ENCODE peak calls at places on chromosomes 4 and X, in seven cellular contexts. L is H9, V is mesendoderm, F is mesenchymal stem cell, E is IMR-90, P is H1, U is trophoblast cell. M is an unnamed sample.

GRCh38 chrX:145821291-145821897 is 3.8 kb downstream of the SLITRK2 start:
- DNase-seq in L (peak), V (peak), F (no peak), E (no peak), P (peak), U (no peak), M (no peak)

GRCh38 chr4:675036-675804 is 878 bp downstream of the MYL5 start:
- DNase-seq in L (peak), V (no peak), F (no peak), E (no peak), P (no peak), U (no peak), M (no peak)

GRCh38 chrX:20477836-20478532 is 211.3 kb upstream of the RPS6KA3 start:
- DNase-seq in L (no peak), V (no peak), F (no peak), E (no peak), P (no peak), U (no peak), M (no peak)

GRCh38 chr4:25575581-25575980 is 80.1 kb upstream of the SLC34A2 start:
- DNase-seq in L (no peak), V (no peak), F (no peak), E (no peak), P (no peak), U (no peak), M (no peak)

GRCh38 chr4:62210521-62210920 is 1010.4 kb downstream of the ADGRL3 start:
- DNase-seq in L (no peak), V (no peak), F (peak), E (no peak), P (no peak), U (no peak), M (no peak)

GRCh38 chr4:73912191-73912590 is 43.0 kb downstream of the CXCL1 start:
- DNase-seq in L (no peak), V (no peak), F (peak), E (no peak), P (no peak), U (no peak), M (no peak)

GRCh38 chrX:103817502-103817901 is 14.6 kb downstream of the RAB9B start:
- DNase-seq in L (no peak), V (peak), F (peak), E (peak), P (no peak), U (peak), M (peak)

GRCh38 chrX:104113237-104113965 is 1.1 kb downstream of the ZCCHC18 start:
- DNase-seq in L (peak), V (peak), F (peak), E (peak), P (peak), U (no peak), M (peak)

GRCh38 chr4:143404555-143404954 is 67.9 kb downstream of the GAB1 start:
- DNase-seq in L (no peak), V (no peak), F (no peak), E (no peak), P (no peak), U (no peak), M (no peak)

GRCh38 chrX:13023526-13024469 is 20.6 kb downstream of the FAM9C start:
- DNase-seq in L (no peak), V (no peak), F (no peak), E (no peak), P (no peak), U (no peak), M (no peak)

GRCh38 chr4:129926936-129927335 is 831.0 kb downstream of the C4orf33 start:
- DNase-seq in L (no peak), V (peak), F (no peak), E (no peak), P (no peak), U (no peak), M (no peak)

GRCh38 chrX:23403849-23404248 is 69.2 kb downstream of the PTCHD1 start:
- DNase-seq in L (no peak), V (peak), F (no peak), E (no peak), P (no peak), U (no peak), M (no peak)

GRCh38 chr4:89753601-89754066 is 83.3 kb downstream of the SNCA start:
- DNase-seq in L (no peak), V (peak), F (peak), E (peak), P (no peak), U (peak), M (no peak)

GRCh38 chr4:84803121-84803520 is 163.4 kb downstream of the WDFY3 start:
- DNase-seq in L (no peak), V (no peak), F (no peak), E (no peak), P (no peak), U (no peak), M (no peak)
- H3K4ac ChIP-seq in L (no peak), V (no peak), F (no peak), E (no peak), P (no peak), U (no peak), M (no peak)

DNA sequence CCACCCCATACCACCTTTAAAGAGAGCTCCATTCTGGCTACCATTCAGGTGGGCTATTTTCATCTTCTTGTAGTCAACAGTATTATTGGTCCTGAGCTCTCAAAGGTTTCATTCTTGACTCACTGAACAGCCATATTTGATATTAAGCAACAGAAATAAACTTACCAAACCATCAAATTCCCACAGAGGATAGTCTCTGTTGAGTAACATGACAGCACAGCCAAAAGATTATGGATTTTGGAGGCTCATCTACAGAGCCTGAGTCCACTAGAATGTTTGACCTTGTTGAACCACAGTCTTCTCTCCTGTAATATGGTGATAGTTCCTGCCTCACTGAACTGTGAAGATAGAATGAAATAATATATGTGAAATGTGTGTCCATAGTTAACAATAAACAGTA is 276.3 kb upstream of the LDB2 start:
- DNase-seq in L (no peak), V (no peak), F (no peak), E (no peak), P (no peak), U (no peak), M (no peak)
- H3K4ac ChIP-seq in L (no peak), V (no peak), F (no peak), E (no peak), P (no peak), U (no peak), M (no peak)

GRCh38 chr4:7031526-7032449 is 11.4 kb upstream of the TADA2B start:
- DNase-seq in L (no peak), V (no peak), F (peak), E (no peak), P (no peak), U (no peak), M (no peak)
- H3K4ac ChIP-seq in L (no peak), V (no peak), F (no peak), E (no peak), P (no peak), U (no peak), M (no peak)

GRCh38 chr4:170097681-170098080 is 7.9 kb upstream of the AADAT start:
- DNase-seq in L (no peak), V (no peak), F (no peak), E (no peak), P (no peak), U (no peak), M (no peak)

GRCh38 chr4:170106899-170107298 is 17.1 kb upstream of the AADAT start:
- DNase-seq in L (no peak), V (peak), F (no peak), E (no peak), P (no peak), U (no peak), M (no peak)

DNA sequence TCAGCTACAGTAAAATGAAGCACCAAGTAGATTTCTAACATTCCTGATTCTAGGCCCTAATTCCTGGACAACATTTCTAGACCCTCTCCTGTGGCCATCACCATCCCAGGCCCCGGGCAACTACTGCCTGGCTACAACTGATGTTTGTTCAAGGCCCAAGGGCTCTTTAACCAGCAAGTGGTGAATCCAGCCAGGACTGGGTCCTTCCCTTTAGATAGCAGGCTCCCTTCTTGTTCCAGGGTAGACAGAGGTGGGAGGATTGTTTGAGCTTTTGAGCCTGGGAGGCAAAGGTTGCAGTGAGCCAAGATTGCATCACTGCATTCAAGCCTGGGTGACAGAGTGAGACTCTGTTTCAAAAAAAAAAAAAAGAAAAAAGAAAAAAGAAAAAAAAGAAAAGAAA is 12.7 kb upstream of the AADAT start:
- DNase-seq in L (no peak), V (no peak), F (no peak), E (no peak), P (no peak), U (no peak), M (no peak)
- H3K4ac ChIP-seq in L (no peak), V (no peak), F (no peak), E (no peak), P (no peak), U (no peak), M (no peak)

GRCh38 chr4:162274354-162274753 is 110.6 kb upstream of the FSTL5 start:
- DNase-seq in L (no peak), V (no peak), F (no peak), E (no peak), P (no peak), U (no peak), M (no peak)
- H3K4ac ChIP-seq in L (no peak), V (no peak), F (no peak), E (no peak), P (no peak), U (no peak), M (no peak)

GRCh38 chr4:6760865-6761264 is 21.7 kb upstream of the KIAA0232 start:
- DNase-seq in L (no peak), V (no peak), F (no peak), E (no peak), P (no peak), U (no peak), M (no peak)

GRCh38 chr4:6763330-6763851 is 19.1 kb upstream of the KIAA0232 start:
- DNase-seq in L (no peak), V (peak), F (no peak), E (no peak), P (no peak), U (peak), M (no peak)

GRCh38 chr4:6761540-6762243 is 20.8 kb upstream of the KIAA0232 start:
- DNase-seq in L (no peak), V (no peak), F (no peak), E (no peak), P (no peak), U (peak), M (no peak)

GRCh38 chr4:6764976-6765620 is 17.4 kb upstream of the KIAA0232 start:
- DNase-seq in L (no peak), V (no peak), F (no peak), E (no peak), P (no peak), U (no peak), M (no peak)

GRCh38 chr4:6762244-6762615 is 20.3 kb upstream of the KIAA0232 start:
- DNase-seq in L (no peak), V (no peak), F (no peak), E (no peak), P (no peak), U (peak), M (no peak)
- H3K4ac ChIP-seq in L (no peak), V (no peak), F (no peak), E (no peak), P (no peak), U (no peak), M (no peak)

GRCh38 chrX:54442790-54443189 is 2.6 kb downstream of the TSR2 start:
- DNase-seq in L (no peak), V (no peak), F (no peak), E (no peak), P (no peak), U (no peak), M (no peak)

GRCh38 chrX:54446084-54446483 is 5.9 kb downstream of the TSR2 start:
- DNase-seq in L (peak), V (peak), F (no peak), E (no peak), P (peak), U (peak), M (no peak)

GRCh38 chrX:54444752-54445151 is 4.5 kb downstream of the TSR2 start:
- DNase-seq in L (no peak), V (peak), F (no peak), E (no peak), P (no peak), U (no peak), M (no peak)

GRCh38 chrX:54449929-54450328 is 9.7 kb downstream of the TSR2 start:
- DNase-seq in L (no peak), V (no peak), F (no peak), E (no peak), P (no peak), U (no peak), M (no peak)

GRCh38 chrX:54447461-54447860 is 7.3 kb downstream of the TSR2 start:
- DNase-seq in L (peak), V (peak), F (peak), E (no peak), P (no peak), U (no peak), M (no peak)
- H3K4ac ChIP-seq in L (no peak), V (no peak), F (no peak), E (no peak), P (no peak), U (no peak), M (no peak)

DNA sequence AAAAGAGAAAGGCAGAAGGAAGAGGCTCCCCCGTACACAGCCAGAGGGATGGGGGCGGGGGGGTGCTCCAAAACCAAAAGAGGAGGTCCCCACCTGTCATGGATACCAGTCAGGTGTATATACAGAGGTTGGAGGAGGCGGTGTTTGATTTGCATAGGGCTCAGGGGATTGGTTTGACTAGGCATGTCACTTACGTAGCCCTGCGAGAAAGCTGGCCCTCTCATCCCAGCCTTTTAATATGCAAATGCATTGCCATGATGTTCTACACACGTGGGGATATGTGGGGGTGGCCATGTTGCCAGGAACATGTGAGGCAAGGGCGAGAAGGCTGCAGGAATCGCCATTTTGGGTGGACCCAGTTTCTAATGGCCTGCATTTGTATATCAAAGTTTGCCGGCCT is 38.6 kb downstream of the TMEM150C start:
- DNase-seq in L (peak), V (peak), F (no peak), E (no peak), P (no peak), U (no peak), M (no peak)
- H3K4ac ChIP-seq in L (no peak), V (no peak), F (no peak), E (no peak), P (no peak), U (no peak), M (no peak)

DNA sequence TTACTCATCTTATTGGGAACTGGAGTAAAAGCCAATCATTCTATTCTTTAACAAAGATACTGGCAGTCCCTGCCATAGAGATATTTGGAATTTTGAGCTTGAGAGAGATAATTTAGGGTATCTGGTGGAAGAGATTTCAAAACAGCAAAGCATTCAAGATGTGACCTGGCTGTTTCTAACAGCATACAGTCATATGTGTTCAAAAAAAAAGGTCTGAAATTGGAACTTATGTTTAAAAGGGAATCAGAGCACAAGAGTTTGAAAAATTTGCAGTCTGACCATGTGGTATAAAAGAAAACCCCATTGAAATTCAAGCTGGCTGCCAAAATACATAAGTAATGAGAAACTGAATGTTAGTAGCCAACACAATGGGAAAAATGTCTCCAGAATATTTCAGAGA is 42.2 kb downstream of the UGT2B10 start:
- DNase-seq in L (no peak), V (no peak), F (no peak), E (no peak), P (no peak), U (no peak), M (no peak)
- H3K4ac ChIP-seq in L (no peak), V (no peak), F (no peak), E (no peak), P (no peak), U (no peak), M (no peak)